ENCODE peak calls at places on chromosomes 16 and 17, in ten cellular contexts. U, N, L, M, T, D, J, Q, G and B are unnamed samples.

GRCh38 chr16:73448970-73449369 is 401.0 kb upstream of the ZFHX3 start:
- DNase-seq in U (no peak), L (no peak), G (no peak), M (no peak), N (no peak), D (no peak), J (no peak), Q (no peak), T (no peak), B (no peak)

GRCh38 chr16:79347176-79347715 is 253.3 kb downstream of the MAF start:
- DNase-seq in D (no peak), T (no peak), N (no peak), L (no peak), G (no peak), M (no peak), Q (no peak), J (no peak), U (no peak), B (no peak)

GRCh38 chr17:32523017-32523680 is 36.4 kb downstream of the CDK5R1 start:
- DNase-seq in J (no peak), Q (no peak), N (no peak), L (no peak), D (no peak), T (no peak), M (peak), U (no peak), G (no peak), B (no peak)

GRCh38 chr17:49399995-49400394 is 14.7 kb downstream of the PHB1 start:
- DNase-seq in M (no peak), L (no peak), D (no peak), T (no peak), U (no peak), Q (no peak), J (no peak), N (no peak), G (no peak), B (no peak)

GRCh38 chr16:74487634-74488495 is 66.6 kb upstream of the CLEC18B start:
- DNase-seq in T (no peak), G (no peak), Q (no peak), U (no peak), L (no peak), M (no peak), J (no peak), D (no peak), N (no peak), B (no peak)

GRCh38 chr17:78224226-78225087 is 7.0 kb upstream of the TMEM235 start:
- DNase-seq in D (no peak), U (no peak), L (no peak), J (no peak), Q (no peak), N (no peak), G (no peak), M (no peak), T (no peak), B (no peak)

GRCh38 chr16:56800355-56800754 is 64.7 kb upstream of the SLC12A3 start:
- DNase-seq in U (no peak), G (no peak), M (no peak), Q (peak), D (no peak), T (no peak), L (no peak), N (no peak), J (peak), B (no peak)

GRCh38 chr17:80789356-80789902 is 202.2 kb upstream of the CHMP6 start:
- DNase-seq in G (peak), M (peak), L (no peak), U (no peak), T (peak), J (peak), N (peak), Q (peak), D (peak), B (peak)

GRCh38 chr16:81148277-81148676 is 52.1 kb upstream of the GCSH start:
- DNase-seq in N (no peak), T (no peak), U (no peak), M (no peak), G (no peak), J (no peak), D (no peak), L (no peak), Q (no peak), B (no peak)

GRCh38 chr16:30660424-30661251 is 2.4 kb downstream of the FBRS start:
- DNase-seq in G (no peak), M (no peak), U (peak), Q (no peak), N (no peak), J (no peak), D (no peak), L (no peak), T (no peak), B (no peak)

GRCh38 chr16:15490123-15490711 is 55.8 kb downstream of the BMERB1 start:
- DNase-seq in U (no peak), T (no peak), N (no peak), J (no peak), M (peak), L (no peak), D (no peak), Q (no peak), G (no peak), B (no peak)

GRCh38 chr16:51988977-51989376 is 558.0 kb downstream of the TOX3 start:
- DNase-seq in G (no peak), J (no peak), D (no peak), Q (no peak), T (no peak), L (no peak), U (no peak), M (no peak), N (no peak), B (no peak)

GRCh38 chr17:62965649-62966425 is at the start of gene TANC2:
- DNase-seq in U (peak), T (peak), M (peak), D (no peak), N (peak), L (peak), J (peak), G (no peak), Q (peak), B (peak)

GRCh38 chr17:75048396-75048933 is 1.4 kb downstream of the KCTD2 start:
- DNase-seq in D (no peak), Q (no peak), G (no peak), J (peak), T (no peak), N (no peak), M (no peak), U (no peak), L (no peak), B (no peak)

GRCh38 chr16:57815987-57816745 is 13.9 kb upstream of the KIFC3 start:
- DNase-seq in M (peak), D (peak), U (no peak), T (no peak), Q (peak), L (peak), J (peak), G (peak), N (peak), B (peak)

GRCh38 chr17:81834831-81835267 is at the start of gene PPP1R27:
- DNase-seq in D (no peak), M (no peak), Q (no peak), U (no peak), J (no peak), G (no peak), N (no peak), L (no peak), T (no peak), B (no peak)

GRCh38 chr17:47621293-47622178 is 28.2 kb upstream of the KPNB1 start:
- DNase-seq in D (peak), M (no peak), G (peak), Q (peak), U (no peak), J (peak), T (peak), N (no peak), L (no peak), B (peak)

GRCh38 chr17:76681222-76682137 is 29.3 kb downstream of the MXRA7 start:
- DNase-seq in L (peak), M (no peak), Q (peak), D (no peak), J (peak), G (no peak), U (peak), T (no peak), N (no peak), B (peak)

GRCh38 chr16:52592216-52592592 is 45.3 kb upstream of the TOX3 start:
- DNase-seq in N (no peak), D (no peak), M (no peak), Q (no peak), U (no peak), J (no peak), T (no peak), G (no peak), L (no peak), B (no peak)

GRCh38 chr17:28645576-28645939 is 600 bp upstream of the BLTP2 start:
- DNase-seq in N (no peak), U (no peak), J (no peak), L (no peak), D (no peak), M (no peak), T (no peak), Q (no peak), G (no peak), B (no peak)

GRCh38 chr17:28644782-28645575 is at the start of gene BLTP2:
- DNase-seq in M (peak), N (peak), J (peak), G (peak), L (peak), U (peak), D (peak), T (peak), Q (peak), B (peak)

GRCh38 chr17:28641579-28641978 is 3.4 kb downstream of the BLTP2 start:
- DNase-seq in L (no peak), G (no peak), N (no peak), Q (no peak), D (no peak), J (no peak), M (no peak), U (no peak), T (no peak), B (no peak)

GRCh38 chr17:28646039-28646754 is 1.2 kb upstream of the BLTP2 start:
- DNase-seq in T (no peak), N (no peak), G (no peak), Q (no peak), J (no peak), M (no peak), D (no peak), L (no peak), U (no peak), B (no peak)

DNA sequence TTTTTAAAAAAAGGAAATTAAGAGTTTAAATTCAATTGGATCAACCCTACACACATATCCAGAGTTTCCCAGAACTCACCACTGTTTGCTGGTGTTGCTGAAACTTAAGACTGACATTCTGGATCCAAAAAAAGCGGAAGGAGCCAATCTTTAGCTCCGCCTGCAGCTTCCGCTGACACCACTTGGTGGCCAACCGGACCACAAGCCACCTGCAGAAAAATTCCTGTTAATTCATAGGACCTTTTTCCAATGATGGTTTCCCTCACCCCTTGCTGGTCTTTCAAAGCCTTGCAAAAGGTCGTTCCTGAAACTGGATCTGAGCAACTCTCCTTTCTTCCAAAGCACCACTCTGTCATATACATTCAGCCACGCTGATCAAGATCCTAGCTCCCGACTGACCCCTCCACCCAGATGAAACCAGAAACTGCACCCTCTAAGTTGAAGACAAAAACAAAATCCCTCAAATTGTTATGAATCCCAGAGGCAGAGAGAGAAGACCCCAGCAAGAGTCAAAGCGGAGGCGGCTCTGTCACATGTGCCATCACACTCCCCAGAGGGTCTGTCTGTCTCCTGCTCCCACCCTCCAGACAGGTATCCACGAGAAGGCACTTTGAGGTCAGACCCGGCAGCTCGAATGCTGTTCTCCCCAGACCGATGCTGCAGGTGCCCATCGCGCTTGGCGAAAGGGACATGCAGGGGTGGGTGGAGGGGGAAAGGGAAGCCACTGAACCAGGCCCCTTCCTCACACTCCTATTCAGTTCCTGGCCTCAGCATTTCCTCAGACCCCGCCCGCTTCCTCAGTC is 778 bp downstream of the BLTP2 start:
- DNase-seq in D (no peak), U (peak), T (no peak), Q (peak), J (peak), N (no peak), G (no peak), L (peak), M (no peak), B (peak)
- TF ChIP-seq CTCF in D (peak), U (no peak), T (peak), Q (peak), J (peak), N (peak), G (peak), L (peak), M (peak), B (peak)

DNA sequence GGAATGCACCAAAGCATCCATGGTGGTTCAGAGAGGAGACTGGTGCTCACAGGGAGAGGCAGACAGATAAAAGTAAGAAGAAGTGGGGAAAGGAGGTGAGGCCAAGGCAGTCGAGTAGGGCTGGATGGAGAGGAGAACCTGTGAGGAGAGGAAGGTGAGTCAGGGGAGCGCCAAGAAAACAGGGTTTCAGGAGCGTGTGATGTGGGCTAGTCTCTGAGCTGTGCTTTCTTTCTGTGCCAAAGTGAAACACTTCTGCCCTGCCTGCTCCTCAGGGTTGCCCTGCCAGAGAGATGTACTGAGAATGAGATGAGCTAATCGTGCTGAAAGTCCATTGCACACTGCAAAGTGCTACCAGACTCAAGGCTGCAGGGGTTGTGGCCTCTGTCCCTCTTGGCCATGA is 310.7 kb upstream of the CCL2 start:
- DNase-seq in D (no peak), M (peak), N (no peak), G (no peak), T (no peak), L (no peak), Q (no peak), U (no peak), J (no peak), B (no peak)
- TF ChIP-seq CTCF in D (no peak), M (no peak), N (no peak), G (no peak), T (no peak), L (no peak), Q (no peak), U (no peak), J (no peak), B (no peak)

GRCh38 chr16:77603656-77604055 is 118.7 kb upstream of the NUDT7 start:
- DNase-seq in J (no peak), U (no peak), T (no peak), D (no peak), N (no peak), M (no peak), L (no peak), G (no peak), Q (no peak), B (no peak)

GRCh38 chr16:77600555-77600954 is 121.8 kb upstream of the NUDT7 start:
- DNase-seq in D (no peak), T (no peak), U (no peak), M (no peak), G (no peak), L (no peak), Q (no peak), J (no peak), N (no peak), B (no peak)

GRCh38 chr16:77596243-77596642 is 126.1 kb upstream of the NUDT7 start:
- DNase-seq in G (no peak), L (no peak), Q (no peak), D (peak), U (no peak), J (peak), M (no peak), N (no peak), T (no peak), B (no peak)

GRCh38 chr16:77594798-77595625 is 127.3 kb upstream of the NUDT7 start:
- DNase-seq in N (no peak), G (no peak), Q (no peak), D (no peak), J (no peak), L (no peak), T (no peak), M (no peak), U (no peak), B (no peak)

GRCh38 chr16:77599793-77600415 is 122.4 kb upstream of the NUDT7 start:
- DNase-seq in J (peak), M (no peak), N (no peak), U (no peak), T (no peak), L (no peak), D (peak), Q (peak), G (no peak), B (peak)
- TF ChIP-seq CTCF in J (peak), M (peak), N (peak), U (no peak), T (peak), L (no peak), D (peak), Q (peak), G (peak), B (peak)

DNA sequence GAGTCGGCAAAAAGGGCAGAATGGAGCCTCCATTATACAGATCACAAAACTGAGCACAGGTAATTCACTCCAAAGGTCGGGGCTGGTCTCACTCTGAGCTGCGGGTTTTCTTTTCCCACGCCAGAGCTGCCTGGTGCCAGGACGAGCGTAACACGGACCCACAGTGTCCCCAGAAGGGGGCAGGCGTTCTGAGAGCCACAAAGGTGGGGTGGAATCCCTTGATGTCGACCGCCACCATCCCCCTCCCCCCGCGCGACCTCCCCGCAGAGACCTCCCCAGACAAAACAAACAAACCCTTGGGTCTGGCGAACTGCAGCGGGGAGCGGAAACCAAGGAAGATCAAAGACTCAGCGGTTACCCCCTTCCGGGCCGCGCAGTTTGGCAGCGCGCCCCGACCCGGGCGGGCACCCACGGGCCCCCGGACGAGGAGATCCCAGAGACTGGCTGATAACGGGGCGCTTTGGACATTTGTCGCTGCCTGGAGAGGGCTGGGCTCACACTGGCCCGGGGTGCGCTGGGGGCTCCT is 793 bp upstream of the NKD1 start:
- DNase-seq in D (no peak), U (peak), L (no peak), G (no peak), Q (no peak), T (no peak), N (no peak), J (no peak), M (no peak), B (peak)
- TF ChIP-seq CTCF in D (no peak), U (no peak), L (no peak), G (no peak), Q (no peak), T (peak), N (no peak), J (no peak), M (no peak), B (peak)

DNA sequence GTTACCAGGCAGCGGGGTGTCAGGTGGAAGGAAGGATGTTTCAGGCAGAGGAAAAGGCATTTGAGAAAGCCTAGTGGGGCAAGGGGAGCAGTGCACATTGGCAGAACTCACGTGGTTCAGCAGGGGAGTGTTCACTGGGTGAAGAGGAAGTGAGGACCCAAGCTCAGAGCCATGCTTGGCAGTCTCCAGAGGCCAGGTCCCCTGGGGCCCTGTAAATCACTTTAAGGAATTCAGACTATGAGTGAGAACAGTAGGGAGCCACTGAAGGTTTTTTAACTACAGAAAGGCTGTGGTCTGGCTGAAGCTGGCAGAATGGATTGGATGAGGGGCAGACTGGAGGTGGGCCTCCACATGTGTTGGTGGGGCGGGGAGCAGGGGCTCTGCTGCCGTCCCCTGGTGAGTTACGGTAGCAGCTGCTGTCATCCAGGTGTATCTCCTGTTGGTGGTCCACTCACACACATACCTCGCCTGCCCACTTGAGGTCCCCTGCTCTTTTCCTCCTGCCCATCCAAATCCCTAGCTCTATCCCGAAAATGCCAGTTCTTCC is 5.1 kb downstream of the CLEC16A start:
- DNase-seq in J (peak), M (no peak), Q (no peak), N (no peak), U (peak), D (no peak), T (no peak), L (no peak), G (no peak), B (no peak)
- TF ChIP-seq CTCF in J (peak), M (peak), Q (peak), N (peak), U (no peak), D (no peak), T (no peak), L (no peak), G (no peak), B (no peak)

GRCh38 chr17:50541916-50542688 is 4.9 kb upstream of the SPATA20 start:
- DNase-seq in L (peak), D (no peak), G (no peak), T (no peak), M (peak), N (peak), U (peak), Q (peak), J (peak), B (peak)
- TF ChIP-seq CTCF in L (no peak), D (no peak), G (peak), T (peak), M (no peak), N (no peak), U (no peak), Q (peak), J (peak), B (peak)